ENCODE peak calls at places on chromosomes 4 and X, in five cellular contexts. L, G, Q, I and X are unnamed samples.

GRCh38 chr4:59127748-59128147 is 2017.6 kb upstream of the IGFBP7 start:
- DNase-seq in L (no peak), G (no peak), Q (no peak), I (no peak), X (no peak)

GRCh38 chr4:109079177-109079576 is 223.3 kb downstream of the COL25A1 start:
- DNase-seq in L (no peak), G (no peak), Q (no peak), I (no peak), X (no peak)

GRCh38 chr4:103994059-103994458 is 274.3 kb upstream of the TACR3 start:
- DNase-seq in L (no peak), G (peak), Q (no peak), I (no peak), X (no peak)

GRCh38 chr4:40264497-40264896 is 67.7 kb downstream of the RHOH start:
- DNase-seq in L (no peak), G (peak), Q (no peak), I (no peak), X (no peak)

GRCh38 chr4:74418063-74418670 is 26.8 kb upstream of the AREG start:
- DNase-seq in L (peak), G (peak), Q (no peak), I (no peak), X (no peak)

GRCh38 chrX:12949927-12950656 is 24.8 kb upstream of the TMSB4X start:
- DNase-seq in L (peak), G (no peak), Q (peak), I (peak), X (peak)

GRCh38 chrX:105648732-105649131 is 173.6 kb upstream of the NRK start:
- DNase-seq in L (no peak), G (no peak), Q (no peak), I (no peak), X (no peak)

GRCh38 chr4:8591626-8592365 is 769 bp upstream of the CPZ start:
- DNase-seq in L (no peak), G (no peak), Q (no peak), I (no peak), X (no peak)

GRCh38 chr4:100690812-100691211 is 173.0 kb upstream of the EMCN start:
- DNase-seq in L (no peak), G (no peak), Q (no peak), I (no peak), X (no peak)

GRCh38 chrX:78944351-78944750 is 840 bp upstream of the P2RY10 start:
- DNase-seq in L (no peak), G (no peak), Q (no peak), I (no peak), X (no peak)

GRCh38 chrX:151701071-151701470 is 5.8 kb downstream of the PRRG3 start:
- DNase-seq in L (no peak), G (no peak), Q (no peak), I (no peak), X (no peak)
- H3K27ac ChIP-seq in L (no peak), G (no peak), Q (no peak), I (no peak), X (no peak)

DNA sequence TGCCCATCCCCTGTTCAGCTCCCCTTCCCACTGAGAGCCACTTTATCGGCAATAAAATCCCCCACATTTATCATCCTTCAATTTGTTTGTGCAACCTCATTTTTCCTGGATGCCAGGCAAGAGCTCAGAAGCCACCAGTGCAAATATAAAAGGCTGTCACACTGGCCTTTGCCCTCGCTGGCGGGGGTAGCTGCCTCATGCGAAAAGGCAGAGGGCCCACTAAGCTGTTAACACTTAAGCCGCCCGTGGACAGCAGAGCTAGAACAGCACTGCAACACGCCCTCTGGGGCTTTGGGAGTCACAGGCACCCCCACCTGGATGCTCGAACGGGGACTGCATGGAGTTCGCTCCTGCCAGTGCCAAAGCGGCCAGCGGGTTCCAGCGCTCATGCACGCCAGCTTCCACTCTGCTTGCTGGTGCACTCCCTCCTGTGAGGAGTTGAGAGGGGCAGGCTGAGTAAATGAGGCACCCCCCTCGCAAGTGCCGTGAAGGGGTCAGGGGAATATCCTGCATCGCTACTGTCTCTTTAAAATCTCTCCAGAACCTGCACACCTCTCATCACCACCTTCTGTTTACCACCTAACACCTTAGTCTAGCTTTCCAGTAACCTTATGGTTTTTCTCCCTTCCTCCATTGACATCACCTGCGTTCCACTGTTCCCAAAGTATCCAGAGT is 99.5 kb downstream of the SORBS2 start:
- DNase-seq in L (no peak), G (no peak), Q (no peak), I (no peak), X (no peak)
- H3K27ac ChIP-seq in L (no peak), G (no peak), Q (no peak), I (no peak), X (no peak)

GRCh38 chr4:55178226-55179005 is 53.0 kb upstream of the KDR start:
- DNase-seq in L (no peak), G (no peak), Q (no peak), I (no peak), X (no peak)

GRCh38 chr4:55173580-55173979 is 48.2 kb upstream of the KDR start:
- DNase-seq in L (no peak), G (peak), Q (no peak), I (no peak), X (no peak)

GRCh38 chr4:55176497-55176896 is 51.1 kb upstream of the KDR start:
- DNase-seq in L (no peak), G (no peak), Q (no peak), I (no peak), X (no peak)

GRCh38 chr4:55177461-55177860 is 52.1 kb upstream of the KDR start:
- DNase-seq in L (no peak), G (no peak), Q (no peak), I (no peak), X (no peak)

GRCh38 chr4:55175779-55176231 is 50.4 kb upstream of the KDR start:
- DNase-seq in L (no peak), G (peak), Q (no peak), I (no peak), X (no peak)
- H3K27ac ChIP-seq in L (no peak), G (peak), Q (no peak), I (no peak), X (no peak)

DNA sequence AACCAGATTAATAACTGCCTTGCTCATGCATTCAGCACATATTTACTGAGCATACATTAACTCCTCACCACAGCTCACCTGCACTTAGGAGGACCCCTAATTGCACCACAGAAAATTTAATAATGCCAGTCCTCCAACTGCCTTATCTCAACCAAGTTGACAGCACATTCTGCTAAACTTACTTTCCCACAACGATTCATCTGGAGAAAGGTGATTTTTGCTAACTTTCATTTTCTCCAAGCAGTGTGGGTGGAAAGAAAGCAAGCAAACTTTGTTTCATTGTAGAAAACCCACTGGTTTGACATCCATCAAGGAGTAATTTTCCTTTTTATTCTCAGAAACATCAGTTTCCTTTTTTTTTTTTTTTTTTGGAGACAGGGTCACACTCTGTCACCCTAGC is 49.1 kb downstream of the RASGEF1B start:
- DNase-seq in L (no peak), G (no peak), Q (no peak), I (no peak), X (no peak)
- H3K27ac ChIP-seq in L (no peak), G (no peak), Q (no peak), I (peak), X (peak)